ENCODE peak calls at places on chromosome 12, in five cellular contexts. One of them, this sample, is unnamed.

GRCh38 chr12:57243521-57244305 is 7.3 kb downstream of the STAC3 start:
- ATAC-seq in aorta: peak; percentile 57
- ATAC-seq in psoas muscle: peak; percentile 32
- ATAC-seq in lower lobe of right lung: peak; percentile 64
- ATAC-seq in naive thymus-derived CD4-positive, alpha-beta T cell: peak; percentile 50
- ATAC-seq in this sample: peak; percentile 25

GRCh38 chr12:53424626-53425514 is 1.2 kb downstream of the AMHR2 start:
- ATAC-seq in aorta: peak; percentile 5
- ATAC-seq in psoas muscle: no peak
- ATAC-seq in lower lobe of right lung: no peak
- ATAC-seq in naive thymus-derived CD4-positive, alpha-beta T cell: no peak
- ATAC-seq in this sample: no peak

GRCh38 chr12:112988224-112988623 is 9.9 kb downstream of the OAS2 start:
- ATAC-seq in aorta: no peak
- ATAC-seq in psoas muscle: no peak
- ATAC-seq in lower lobe of right lung: no peak
- ATAC-seq in naive thymus-derived CD4-positive, alpha-beta T cell: no peak
- ATAC-seq in this sample: no peak

GRCh38 chr12:11067514-11067913 is 5.4 kb upstream of the TAS2R46 start:
- ATAC-seq in aorta: peak; percentile 53
- ATAC-seq in psoas muscle: peak; percentile 51
- ATAC-seq in lower lobe of right lung: no peak
- ATAC-seq in naive thymus-derived CD4-positive, alpha-beta T cell: no peak
- ATAC-seq in this sample: peak; percentile 43

GRCh38 chr12:11787437-11787836 is 138.0 kb downstream of the ETV6 start:
- ATAC-seq in aorta: no peak
- ATAC-seq in psoas muscle: no peak
- ATAC-seq in lower lobe of right lung: no peak
- ATAC-seq in naive thymus-derived CD4-positive, alpha-beta T cell: no peak
- ATAC-seq in this sample: no peak

GRCh38 chr12:41452838-41453237 is 264.7 kb downstream of the PDZRN4 start:
- ATAC-seq in aorta: no peak
- ATAC-seq in psoas muscle: no peak
- ATAC-seq in lower lobe of right lung: no peak
- ATAC-seq in naive thymus-derived CD4-positive, alpha-beta T cell: no peak
- ATAC-seq in this sample: no peak

GRCh38 chr12:89140141-89140540 is 212.2 kb downstream of the DUSP6 start:
- ATAC-seq in aorta: no peak
- ATAC-seq in psoas muscle: peak; percentile 7
- ATAC-seq in lower lobe of right lung: no peak
- ATAC-seq in naive thymus-derived CD4-positive, alpha-beta T cell: no peak
- ATAC-seq in this sample: no peak

GRCh38 chr12:67728296-67728666 is 79.7 kb downstream of the DYRK2 start:
- ATAC-seq in aorta: no peak
- ATAC-seq in psoas muscle: no peak
- ATAC-seq in lower lobe of right lung: no peak
- ATAC-seq in naive thymus-derived CD4-positive, alpha-beta T cell: no peak
- ATAC-seq in this sample: no peak

GRCh38 chr12:49874142-49874897 is 29.4 kb downstream of the FAIM2 start:
- ATAC-seq in aorta: no peak
- ATAC-seq in psoas muscle: no peak
- ATAC-seq in lower lobe of right lung: no peak
- ATAC-seq in naive thymus-derived CD4-positive, alpha-beta T cell: no peak
- ATAC-seq in this sample: no peak

GRCh38 chr12:18828483-18828882 is 90.6 kb downstream of the CAPZA3 start:
- ATAC-seq in aorta: no peak
- ATAC-seq in psoas muscle: no peak
- ATAC-seq in lower lobe of right lung: no peak
- ATAC-seq in naive thymus-derived CD4-positive, alpha-beta T cell: no peak
- ATAC-seq in this sample: no peak

GRCh38 chr12:139585-139984 is 73.0 kb downstream of the IQSEC3 start:
- ATAC-seq in aorta: no peak
- ATAC-seq in psoas muscle: no peak
- ATAC-seq in lower lobe of right lung: no peak
- ATAC-seq in naive thymus-derived CD4-positive, alpha-beta T cell: no peak
- ATAC-seq in this sample: no peak

GRCh38 chr12:93536111-93536765 is 36.2 kb upstream of the SOCS2 start:
- ATAC-seq in aorta: no peak
- ATAC-seq in psoas muscle: no peak
- ATAC-seq in lower lobe of right lung: no peak
- ATAC-seq in naive thymus-derived CD4-positive, alpha-beta T cell: no peak
- ATAC-seq in this sample: no peak

GRCh38 chr12:80299976-80300375 is 144.1 kb upstream of the PTPRQ start:
- ATAC-seq in aorta: no peak
- ATAC-seq in psoas muscle: no peak
- ATAC-seq in lower lobe of right lung: no peak
- ATAC-seq in naive thymus-derived CD4-positive, alpha-beta T cell: no peak
- ATAC-seq in this sample: no peak

GRCh38 chr12:130053641-130054040 is 108.6 kb upstream of the FZD10 start:
- ATAC-seq in aorta: no peak
- ATAC-seq in psoas muscle: no peak
- ATAC-seq in lower lobe of right lung: no peak
- ATAC-seq in naive thymus-derived CD4-positive, alpha-beta T cell: no peak
- ATAC-seq in this sample: no peak

GRCh38 chr12:124428136-124428791 is 133.4 kb downstream of the RFLNA start:
- ATAC-seq in aorta: no peak
- ATAC-seq in psoas muscle: no peak
- ATAC-seq in lower lobe of right lung: no peak
- ATAC-seq in naive thymus-derived CD4-positive, alpha-beta T cell: no peak
- ATAC-seq in this sample: peak; percentile 69
- H3K36me3 ChIP-seq in aorta: no peaks in the 10 kb centered on the region
- H3K36me3 ChIP-seq in psoas muscle: peaks cover 41% of the 10 kb centered on the region
- H3K36me3 ChIP-seq in lower lobe of right lung: peaks cover 61% of the 10 kb centered on the region
- H3K36me3 ChIP-seq in naive thymus-derived CD4-positive, alpha-beta T cell: peaks cover 7% of the 10 kb centered on the region
- H3K36me3 ChIP-seq in this sample: peaks cover 54% of the 10 kb centered on the region

GRCh38 chr12:121549075-121549474 is 31.7 kb downstream of the KDM2B start:
- ATAC-seq in aorta: no peak
- ATAC-seq in psoas muscle: no peak
- ATAC-seq in lower lobe of right lung: no peak
- ATAC-seq in naive thymus-derived CD4-positive, alpha-beta T cell: no peak
- ATAC-seq in this sample: no peak
- H3K36me3 ChIP-seq in aorta: no peaks in the 10 kb centered on the region
- H3K36me3 ChIP-seq in psoas muscle: peaks cover 28% of the 10 kb centered on the region
- H3K36me3 ChIP-seq in lower lobe of right lung: peaks cover 14% of the 10 kb centered on the region
- H3K36me3 ChIP-seq in naive thymus-derived CD4-positive, alpha-beta T cell: peaks cover 4% of the 10 kb centered on the region
- H3K36me3 ChIP-seq in this sample: no peaks in the 10 kb centered on the region

GRCh38 chr12:117607778-117608177 is 246.4 kb upstream of the NOS1 start:
- ATAC-seq in aorta: no peak
- ATAC-seq in psoas muscle: no peak
- ATAC-seq in lower lobe of right lung: no peak
- ATAC-seq in naive thymus-derived CD4-positive, alpha-beta T cell: no peak
- ATAC-seq in this sample: no peak

GRCh38 chr12:117606945-117607344 is 245.5 kb upstream of the NOS1 start:
- ATAC-seq in aorta: no peak
- ATAC-seq in psoas muscle: no peak
- ATAC-seq in lower lobe of right lung: no peak
- ATAC-seq in naive thymus-derived CD4-positive, alpha-beta T cell: no peak
- ATAC-seq in this sample: no peak

GRCh38 chr12:117606024-117606423 is 244.6 kb upstream of the NOS1 start:
- ATAC-seq in aorta: no peak
- ATAC-seq in psoas muscle: no peak
- ATAC-seq in lower lobe of right lung: no peak
- ATAC-seq in naive thymus-derived CD4-positive, alpha-beta T cell: no peak
- ATAC-seq in this sample: no peak

GRCh38 chr12:117599849-117600248 is 238.4 kb upstream of the NOS1 start:
- ATAC-seq in aorta: no peak
- ATAC-seq in psoas muscle: no peak
- ATAC-seq in lower lobe of right lung: no peak
- ATAC-seq in naive thymus-derived CD4-positive, alpha-beta T cell: no peak
- ATAC-seq in this sample: no peak

GRCh38 chr12:117603316-117604113 is 242.1 kb upstream of the NOS1 start:
- ATAC-seq in aorta: no peak
- ATAC-seq in psoas muscle: no peak
- ATAC-seq in lower lobe of right lung: no peak
- ATAC-seq in naive thymus-derived CD4-positive, alpha-beta T cell: no peak
- ATAC-seq in this sample: no peak
- H3K36me3 ChIP-seq in aorta: no peaks in the 10 kb centered on the region
- H3K36me3 ChIP-seq in psoas muscle: no peaks in the 10 kb centered on the region
- H3K36me3 ChIP-seq in lower lobe of right lung: no peaks in the 10 kb centered on the region
- H3K36me3 ChIP-seq in naive thymus-derived CD4-positive, alpha-beta T cell: no peaks in the 10 kb centered on the region
- H3K36me3 ChIP-seq in this sample: no peaks in the 10 kb centered on the region

GRCh38 chr12:15883536-15883935 is 1.3 kb downstream of the STRAP start:
- ATAC-seq in aorta: no peak
- ATAC-seq in psoas muscle: no peak
- ATAC-seq in lower lobe of right lung: no peak
- ATAC-seq in naive thymus-derived CD4-positive, alpha-beta T cell: no peak
- ATAC-seq in this sample: no peak

GRCh38 chr12:15882055-15882971 is at the start of gene STRAP:
- ATAC-seq in aorta: peak; percentile 99
- ATAC-seq in psoas muscle: peak; percentile 97
- ATAC-seq in lower lobe of right lung: peak; percentile 98
- ATAC-seq in naive thymus-derived CD4-positive, alpha-beta T cell: peak; percentile 97
- ATAC-seq in this sample: peak; percentile 98

GRCh38 chr12:15892645-15893259 is 10.6 kb downstream of the STRAP start:
- ATAC-seq in aorta: no peak
- ATAC-seq in psoas muscle: no peak
- ATAC-seq in lower lobe of right lung: no peak
- ATAC-seq in naive thymus-derived CD4-positive, alpha-beta T cell: no peak
- ATAC-seq in this sample: no peak

GRCh38 chr12:15886372-15887042 is 4.3 kb downstream of the STRAP start:
- ATAC-seq in aorta: no peak
- ATAC-seq in psoas muscle: no peak
- ATAC-seq in lower lobe of right lung: no peak
- ATAC-seq in naive thymus-derived CD4-positive, alpha-beta T cell: no peak
- ATAC-seq in this sample: no peak

GRCh38 chr12:15887043-15887817 is 5.0 kb downstream of the STRAP start:
- ATAC-seq in aorta: no peak
- ATAC-seq in psoas muscle: peak; percentile 76
- ATAC-seq in lower lobe of right lung: no peak
- ATAC-seq in naive thymus-derived CD4-positive, alpha-beta T cell: no peak
- ATAC-seq in this sample: no peak
- H3K36me3 ChIP-seq in aorta: no peaks in the 10 kb centered on the region
- H3K36me3 ChIP-seq in psoas muscle: peaks cover 39% of the 10 kb centered on the region
- H3K36me3 ChIP-seq in lower lobe of right lung: peaks cover 42% of the 10 kb centered on the region
- H3K36me3 ChIP-seq in naive thymus-derived CD4-positive, alpha-beta T cell: peaks cover 7% of the 10 kb centered on the region
- H3K36me3 ChIP-seq in this sample: no peaks in the 10 kb centered on the region

GRCh38 chr12:76069339-76069738 is 15.1 kb downstream of the NAP1L1 start:
- ATAC-seq in aorta: no peak
- ATAC-seq in psoas muscle: no peak
- ATAC-seq in lower lobe of right lung: no peak
- ATAC-seq in naive thymus-derived CD4-positive, alpha-beta T cell: no peak
- ATAC-seq in this sample: no peak

GRCh38 chr12:76065917-76066316 is 18.6 kb downstream of the NAP1L1 start:
- ATAC-seq in aorta: no peak
- ATAC-seq in psoas muscle: no peak
- ATAC-seq in lower lobe of right lung: no peak
- ATAC-seq in naive thymus-derived CD4-positive, alpha-beta T cell: no peak
- ATAC-seq in this sample: no peak

GRCh38 chr12:76060111-76060510 is 24.4 kb downstream of the NAP1L1 start:
- ATAC-seq in aorta: no peak
- ATAC-seq in psoas muscle: no peak
- ATAC-seq in lower lobe of right lung: no peak
- ATAC-seq in naive thymus-derived CD4-positive, alpha-beta T cell: no peak
- ATAC-seq in this sample: no peak

GRCh38 chr12:76064904-76065303 is 19.6 kb downstream of the NAP1L1 start:
- ATAC-seq in aorta: no peak
- ATAC-seq in psoas muscle: no peak
- ATAC-seq in lower lobe of right lung: no peak
- ATAC-seq in naive thymus-derived CD4-positive, alpha-beta T cell: no peak
- ATAC-seq in this sample: no peak
- H3K36me3 ChIP-seq in aorta: no peaks in the 10 kb centered on the region
- H3K36me3 ChIP-seq in psoas muscle: peaks cover 80% of the 10 kb centered on the region
- H3K36me3 ChIP-seq in lower lobe of right lung: peaks cover 60% of the 10 kb centered on the region
- H3K36me3 ChIP-seq in naive thymus-derived CD4-positive, alpha-beta T cell: no peaks in the 10 kb centered on the region
- H3K36me3 ChIP-seq in this sample: peaks cover 68% of the 10 kb centered on the region

This sample was measured in gastroesophageal sphincter.